ENCODE peak calls at places on chromosomes 1 and 21, in eight cellular contexts. One of them, this sample, is unnamed.
A peak's percentile ranks its signal among the peaks of the same experiment; 100 is the strongest.

GRCh38 chr1:205374205-205375078 is 17.7 kb upstream of the KLHDC8A start:
- DNase-seq in Peyer's patch: no peak
- DNase-seq in adrenal gland: no peak
- DNase-seq in stomach: no peak
- DNase-seq in suprapubic skin: no peak
- DNase-seq in uterus: no peak
- DNase-seq in endothelial cell of umbilical vein: no peak
- DNase-seq in IMR-90: peak; percentile 89
- DNase-seq in this sample: no peak

GRCh38 chr1:27616441-27616840 is 12.5 kb upstream of the AHDC1 start:
- DNase-seq in Peyer's patch: no peak
- DNase-seq in adrenal gland: no peak
- DNase-seq in stomach: no peak
- DNase-seq in suprapubic skin: no peak
- DNase-seq in uterus: no peak
- DNase-seq in endothelial cell of umbilical vein: no peak
- DNase-seq in IMR-90: no peak
- DNase-seq in this sample: no peak

GRCh38 chr1:246121533-246121932 is 385.5 kb downstream of the SMYD3 start:
- DNase-seq in Peyer's patch: no peak
- DNase-seq in adrenal gland: no peak
- DNase-seq in stomach: no peak
- DNase-seq in suprapubic skin: no peak
- DNase-seq in uterus: no peak
- DNase-seq in endothelial cell of umbilical vein: no peak
- DNase-seq in IMR-90: peak; percentile 28
- DNase-seq in this sample: no peak

GRCh38 chr1:46768445-46768844 is 30.4 kb upstream of the CYP4B1 start:
- DNase-seq in Peyer's patch: no peak
- DNase-seq in adrenal gland: no peak
- DNase-seq in stomach: no peak
- DNase-seq in suprapubic skin: no peak
- DNase-seq in uterus: no peak
- DNase-seq in endothelial cell of umbilical vein: no peak
- DNase-seq in IMR-90: no peak
- DNase-seq in this sample: no peak

GRCh38 chr21:37849703-37850102 is 66.6 kb downstream of the KCNJ6 start:
- DNase-seq in Peyer's patch: no peak
- DNase-seq in adrenal gland: no peak
- DNase-seq in stomach: no peak
- DNase-seq in suprapubic skin: no peak
- DNase-seq in uterus: no peak
- DNase-seq in endothelial cell of umbilical vein: peak; percentile 41
- DNase-seq in IMR-90: peak; percentile 83
- DNase-seq in this sample: no peak

GRCh38 chr1:59526240-59526639 is 229.3 kb downstream of the FGGY start:
- DNase-seq in Peyer's patch: no peak
- DNase-seq in adrenal gland: no peak
- DNase-seq in stomach: no peak
- DNase-seq in suprapubic skin: no peak
- DNase-seq in uterus: no peak
- DNase-seq in endothelial cell of umbilical vein: no peak
- DNase-seq in IMR-90: peak; percentile 31
- DNase-seq in this sample: no peak

GRCh38 chr1:78091215-78091813 is 45.5 kb downstream of the GIPC2 start:
- DNase-seq in Peyer's patch: no peak
- DNase-seq in adrenal gland: no peak
- DNase-seq in stomach: no peak
- DNase-seq in suprapubic skin: no peak
- DNase-seq in uterus: no peak
- DNase-seq in endothelial cell of umbilical vein: no peak
- DNase-seq in IMR-90: no peak
- DNase-seq in this sample: no peak

GRCh38 chr1:183840140-183840539 is 35.2 kb downstream of the RGL1 start:
- DNase-seq in Peyer's patch: no peak
- DNase-seq in adrenal gland: no peak
- DNase-seq in stomach: no peak
- DNase-seq in suprapubic skin: no peak
- DNase-seq in uterus: no peak
- DNase-seq in endothelial cell of umbilical vein: peak; percentile 18
- DNase-seq in IMR-90: peak; percentile 73
- DNase-seq in this sample: no peak

GRCh38 chr1:78225153-78225552 is 179.4 kb downstream of the GIPC2 start:
- DNase-seq in Peyer's patch: no peak
- DNase-seq in adrenal gland: no peak
- DNase-seq in stomach: no peak
- DNase-seq in suprapubic skin: no peak
- DNase-seq in uterus: no peak
- DNase-seq in endothelial cell of umbilical vein: no peak
- DNase-seq in IMR-90: peak; percentile 24
- DNase-seq in this sample: no peak

GRCh38 chr1:157132111-157132510 is 6.1 kb downstream of the ETV3 start:
- DNase-seq in Peyer's patch: no peak
- DNase-seq in adrenal gland: no peak
- DNase-seq in stomach: no peak
- DNase-seq in suprapubic skin: no peak
- DNase-seq in uterus: no peak
- DNase-seq in endothelial cell of umbilical vein: no peak
- DNase-seq in IMR-90: no peak
- DNase-seq in this sample: no peak

GRCh38 chr1:205205055-205205454 is 6.4 kb downstream of the DSTYK start:
- DNase-seq in Peyer's patch: no peak
- DNase-seq in adrenal gland: no peak
- DNase-seq in stomach: no peak
- DNase-seq in suprapubic skin: no peak
- DNase-seq in uterus: no peak
- DNase-seq in endothelial cell of umbilical vein: no peak
- DNase-seq in IMR-90: no peak
- DNase-seq in this sample: no peak

GRCh38 chr1:188949701-188950100 is 1528.0 kb downstream of the BRINP3 start:
- DNase-seq in Peyer's patch: no peak
- DNase-seq in adrenal gland: no peak
- DNase-seq in stomach: no peak
- DNase-seq in suprapubic skin: no peak
- DNase-seq in uterus: no peak
- DNase-seq in endothelial cell of umbilical vein: no peak
- DNase-seq in IMR-90: peak; percentile 86
- DNase-seq in this sample: no peak

GRCh38 chr1:209048961-209049669 is 534.4 kb upstream of the CAMK1G start:
- DNase-seq in Peyer's patch: no peak
- DNase-seq in adrenal gland: no peak
- DNase-seq in stomach: no peak
- DNase-seq in suprapubic skin: no peak
- DNase-seq in uterus: no peak
- DNase-seq in endothelial cell of umbilical vein: no peak
- DNase-seq in IMR-90: no peak
- DNase-seq in this sample: no peak

GRCh38 chr21:22791986-22792560 is 1793.9 kb downstream of the NCAM2 start:
- DNase-seq in Peyer's patch: no peak
- DNase-seq in adrenal gland: no peak
- DNase-seq in stomach: no peak
- DNase-seq in suprapubic skin: no peak
- DNase-seq in uterus: no peak
- DNase-seq in endothelial cell of umbilical vein: peak; percentile 77
- DNase-seq in IMR-90: peak; percentile 38
- DNase-seq in this sample: no peak

GRCh38 chr1:239719642-239720258 is 333.4 kb downstream of the CHRM3 start:
- DNase-seq in Peyer's patch: peak; percentile 83
- DNase-seq in adrenal gland: no peak
- DNase-seq in stomach: no peak
- DNase-seq in suprapubic skin: no peak
- DNase-seq in uterus: no peak
- DNase-seq in endothelial cell of umbilical vein: no peak
- DNase-seq in IMR-90: no peak
- DNase-seq in this sample: no peak

GRCh38 chr1:14937288-14937949 is 216.1 kb upstream of the TMEM51 start:
- DNase-seq in Peyer's patch: no peak
- DNase-seq in adrenal gland: no peak
- DNase-seq in stomach: no peak
- DNase-seq in suprapubic skin: no peak
- DNase-seq in uterus: no peak
- DNase-seq in endothelial cell of umbilical vein: no peak
- DNase-seq in IMR-90: no peak
- DNase-seq in this sample: no peak

GRCh38 chr1:61170328-61171238 is 88.2 kb downstream of the NFIA start:
- DNase-seq in Peyer's patch: no peak
- DNase-seq in adrenal gland: no peak
- DNase-seq in stomach: no peak
- DNase-seq in suprapubic skin: no peak
- DNase-seq in uterus: no peak
- DNase-seq in endothelial cell of umbilical vein: peak; percentile 67
- DNase-seq in IMR-90: peak; percentile 49
- DNase-seq in this sample: no peak

GRCh38 chr1:85502625-85503083 is 37.7 kb upstream of the DDAH1 start:
- DNase-seq in Peyer's patch: peak; percentile 69
- DNase-seq in adrenal gland: peak; percentile 63
- DNase-seq in stomach: peak; percentile 70
- DNase-seq in suprapubic skin: peak; percentile 81
- DNase-seq in uterus: peak; percentile 27
- DNase-seq in endothelial cell of umbilical vein: peak; percentile 87
- DNase-seq in IMR-90: peak; percentile 85
- DNase-seq in this sample: no peak

GRCh38 chr1:198639581-198640235 is 868 bp downstream of the PTPRC start:
- DNase-seq in Peyer's patch: no peak
- DNase-seq in adrenal gland: no peak
- DNase-seq in stomach: no peak
- DNase-seq in suprapubic skin: no peak
- DNase-seq in uterus: no peak
- DNase-seq in endothelial cell of umbilical vein: no peak
- DNase-seq in IMR-90: no peak
- DNase-seq in this sample: no peak

GRCh38 chr1:66733348-66734017 is 18.8 kb upstream of the DYNLT5 start:
- DNase-seq in Peyer's patch: no peak
- DNase-seq in adrenal gland: no peak
- DNase-seq in stomach: no peak
- DNase-seq in suprapubic skin: no peak
- DNase-seq in uterus: no peak
- DNase-seq in endothelial cell of umbilical vein: peak; percentile 56
- DNase-seq in IMR-90: no peak
- DNase-seq in this sample: no peak

GRCh38 chr1:169835647-169836046 is 40.9 kb upstream of the METTL18 start:
- DNase-seq in Peyer's patch: no peak
- DNase-seq in adrenal gland: no peak
- DNase-seq in stomach: no peak
- DNase-seq in suprapubic skin: no peak
- DNase-seq in uterus: no peak
- DNase-seq in endothelial cell of umbilical vein: no peak
- DNase-seq in IMR-90: no peak
- DNase-seq in this sample: no peak
- H3K36me3 ChIP-seq in Peyer's patch: peaks cover 15% of the 10 kb centered on the region
- H3K36me3 ChIP-seq in adrenal gland: no peaks in the 10 kb centered on the region
- H3K36me3 ChIP-seq in stomach: peaks cover 60% of the 10 kb centered on the region
- H3K36me3 ChIP-seq in suprapubic skin: peaks cover 36% of the 10 kb centered on the region
- H3K36me3 ChIP-seq in uterus: no peaks in the 10 kb centered on the region
- H3K36me3 ChIP-seq in endothelial cell of umbilical vein: peaks cover 1% of the 10 kb centered on the region
- H3K36me3 ChIP-seq in IMR-90: no peaks in the 10 kb centered on the region
- H3K36me3 ChIP-seq in this sample: no peaks in the 10 kb centered on the region

DNA sequence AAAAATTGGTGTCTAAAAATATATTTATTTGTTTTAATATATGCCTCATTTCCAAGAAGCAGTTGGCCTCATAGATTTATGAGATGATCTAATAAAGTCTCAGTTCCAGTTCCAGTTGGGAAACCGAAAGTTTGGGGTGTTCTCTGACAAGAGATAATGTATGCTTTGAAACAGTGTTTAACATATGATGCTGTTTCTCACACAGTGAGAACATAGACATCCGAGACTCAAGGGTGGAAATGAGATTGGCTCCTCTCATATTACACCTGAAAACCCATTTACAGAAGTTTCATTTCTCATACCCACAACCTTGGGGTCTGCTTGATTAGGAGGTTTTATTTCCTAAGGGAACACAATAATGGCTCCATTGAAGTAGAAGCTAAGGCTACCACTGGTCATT is 200.6 kb upstream of the BEND5 start:
- DNase-seq in Peyer's patch: no peak
- DNase-seq in adrenal gland: no peak
- DNase-seq in stomach: no peak
- DNase-seq in suprapubic skin: no peak
- DNase-seq in uterus: no peak
- DNase-seq in endothelial cell of umbilical vein: no peak
- DNase-seq in IMR-90: no peak
- DNase-seq in this sample: no peak
- H3K9me3 ChIP-seq in Peyer's patch: no peaks in the 10 kb centered on the region
- H3K9me3 ChIP-seq in adrenal gland: no peaks in the 10 kb centered on the region
- H3K9me3 ChIP-seq in stomach: no peaks in the 10 kb centered on the region
- H3K9me3 ChIP-seq in suprapubic skin: no peaks in the 10 kb centered on the region
- H3K9me3 ChIP-seq in uterus: no peaks in the 10 kb centered on the region
- H3K9me3 ChIP-seq in endothelial cell of umbilical vein: no peaks in the 10 kb centered on the region
- H3K9me3 ChIP-seq in IMR-90: peaks cover 4% of the 10 kb centered on the region
- H3K9me3 ChIP-seq in this sample: no peaks in the 10 kb centered on the region

GRCh38 chr1:164583196-164583595 is 24.2 kb downstream of the PBX1 start:
- DNase-seq in Peyer's patch: no peak
- DNase-seq in adrenal gland: no peak
- DNase-seq in stomach: no peak
- DNase-seq in suprapubic skin: no peak
- DNase-seq in uterus: no peak
- DNase-seq in endothelial cell of umbilical vein: no peak
- DNase-seq in IMR-90: no peak
- DNase-seq in this sample: no peak
- TF ChIP-seq POLR2A in Peyer's patch: no peak
- TF ChIP-seq POLR2A in adrenal gland: no peak
- TF ChIP-seq POLR2A in stomach: no peak
- TF ChIP-seq POLR2A in suprapubic skin: no peak
- TF ChIP-seq POLR2A in uterus: no peak
- TF ChIP-seq POLR2A in endothelial cell of umbilical vein: no peak
- TF ChIP-seq POLR2A in IMR-90: no peak
- TF ChIP-seq POLR2A in this sample: no peak

DNA sequence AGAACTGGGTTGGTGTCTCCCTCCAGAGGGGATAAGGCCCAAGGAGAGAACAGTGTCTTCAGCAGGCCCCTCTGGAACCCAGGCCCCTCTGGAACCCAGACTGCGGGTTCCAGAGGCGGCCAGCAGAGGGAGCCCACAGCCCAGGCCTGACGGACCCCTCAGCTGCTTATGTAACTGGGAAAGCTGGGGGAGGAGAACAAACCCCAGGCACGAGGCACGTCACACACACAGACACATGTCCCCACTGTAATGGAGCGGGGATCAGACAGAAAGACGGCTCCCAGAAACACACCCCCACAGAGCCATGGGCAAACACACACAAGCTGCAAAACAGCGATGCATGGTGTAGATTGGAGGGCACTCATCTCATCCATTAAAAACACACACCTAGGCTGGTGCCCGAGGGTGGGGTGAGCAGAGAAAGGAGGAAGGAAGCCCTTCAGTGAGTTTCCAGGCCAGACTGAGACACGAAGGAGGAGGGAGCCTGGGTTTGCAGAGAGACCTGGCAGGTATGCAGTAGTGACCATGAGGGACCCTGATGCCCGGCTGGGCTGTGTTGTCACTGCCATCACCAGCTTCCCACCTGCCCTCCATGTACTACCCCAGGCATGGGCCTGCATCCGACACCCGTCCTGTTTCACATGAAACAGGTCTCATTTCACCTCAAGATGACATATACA is 2.8 kb upstream of the IGSF8 start:
- DNase-seq in Peyer's patch: peak; percentile 87
- DNase-seq in adrenal gland: peak; percentile 83
- DNase-seq in stomach: peak; percentile 80
- DNase-seq in suprapubic skin: peak; percentile 89
- DNase-seq in uterus: peak; percentile 74
- DNase-seq in endothelial cell of umbilical vein: peak; percentile 54
- DNase-seq in IMR-90: peak; percentile 62
- DNase-seq in this sample: peak; percentile 23
- H3K36me3 ChIP-seq in Peyer's patch: no peaks in the 10 kb centered on the region
- H3K36me3 ChIP-seq in adrenal gland: no peaks in the 10 kb centered on the region
- H3K36me3 ChIP-seq in stomach: no peaks in the 10 kb centered on the region
- H3K36me3 ChIP-seq in suprapubic skin: no peaks in the 10 kb centered on the region
- H3K36me3 ChIP-seq in uterus: no peaks in the 10 kb centered on the region
- H3K36me3 ChIP-seq in endothelial cell of umbilical vein: no peaks in the 10 kb centered on the region
- H3K36me3 ChIP-seq in IMR-90: no peaks in the 10 kb centered on the region
- H3K36me3 ChIP-seq in this sample: no peaks in the 10 kb centered on the region